ENCODE peak calls at places on chromosomes 11 and 22, in five cellular contexts. S is GM23248; W is lower lobe of right lung; D is CD8-positive, alpha-beta T cell; B is breast epithelium. G is an unnamed sample.
A peak's percentile ranks its signal among the peaks of the same experiment; 100 is the strongest.

GRCh38 chr22:39953101-39953500 is 7.1 kb upstream of the TMA7B start:
- DNase-seq in S (no peak), W (no peak), D (no peak), B (no peak), G (no peak)

GRCh38 chr22:26139320-26139719 is 29.9 kb upstream of the SEZ6L start:
- DNase-seq in S (no peak), W (no peak), D (no peak), B (peak; percentile 53), G (no peak)

GRCh38 chr11:45209904-45210699 is 63.7 kb downstream of the PRDM11 start:
- DNase-seq in S (peak; percentile 48), W (peak; percentile 82), D (no peak), B (no peak), G (peak; percentile 7)

GRCh38 chr11:98568011-98568410 is 452.7 kb upstream of the CNTN5 start:
- DNase-seq in S (no peak), W (no peak), D (no peak), B (no peak), G (peak; percentile 3)

GRCh38 chr11:87851234-87851633 is 324.0 kb downstream of the RAB38 start:
- DNase-seq in S (peak; percentile 38), W (no peak), D (no peak), B (no peak), G (peak; percentile 72)

GRCh38 chr22:50695421-50696250 is 23.0 kb downstream of the SHANK3 start:
- DNase-seq in S (no peak), W (peak; percentile 30), D (no peak), B (peak; percentile 73), G (no peak)

GRCh38 chr11:45333506-45333971 is 47.4 kb upstream of the SYT13 start:
- DNase-seq in S (peak; percentile 38), W (no peak), D (no peak), B (no peak), G (peak; percentile 22)

GRCh38 chr22:35638408-35638807 is 9.8 kb upstream of the APOL6 start:
- DNase-seq in S (peak; percentile 92), W (peak; percentile 58), D (no peak), B (peak; percentile 71), G (peak; percentile 92)

GRCh38 chr22:39318507-39319283 is 728 bp downstream of the RPL3 start:
- DNase-seq in S (peak; percentile 47), W (no peak), D (no peak), B (no peak), G (peak; percentile 70)

GRCh38 chr22:44540756-44541670 is 43.0 kb upstream of the RTL6 start:
- DNase-seq in S (no peak), W (no peak), D (no peak), B (peak; percentile 41), G (peak; percentile 17)

GRCh38 chr11:94120946-94121345 is 7.7 kb upstream of the PANX1 start:
- DNase-seq in S (no peak), W (no peak), D (no peak), B (no peak), G (no peak)

GRCh38 chr11:64868904-64869570 is 9.4 kb downstream of the EHD1 start:
- DNase-seq in S (peak; percentile 92), W (no peak), D (peak; percentile 51), B (no peak), G (peak; percentile 60)

DNA sequence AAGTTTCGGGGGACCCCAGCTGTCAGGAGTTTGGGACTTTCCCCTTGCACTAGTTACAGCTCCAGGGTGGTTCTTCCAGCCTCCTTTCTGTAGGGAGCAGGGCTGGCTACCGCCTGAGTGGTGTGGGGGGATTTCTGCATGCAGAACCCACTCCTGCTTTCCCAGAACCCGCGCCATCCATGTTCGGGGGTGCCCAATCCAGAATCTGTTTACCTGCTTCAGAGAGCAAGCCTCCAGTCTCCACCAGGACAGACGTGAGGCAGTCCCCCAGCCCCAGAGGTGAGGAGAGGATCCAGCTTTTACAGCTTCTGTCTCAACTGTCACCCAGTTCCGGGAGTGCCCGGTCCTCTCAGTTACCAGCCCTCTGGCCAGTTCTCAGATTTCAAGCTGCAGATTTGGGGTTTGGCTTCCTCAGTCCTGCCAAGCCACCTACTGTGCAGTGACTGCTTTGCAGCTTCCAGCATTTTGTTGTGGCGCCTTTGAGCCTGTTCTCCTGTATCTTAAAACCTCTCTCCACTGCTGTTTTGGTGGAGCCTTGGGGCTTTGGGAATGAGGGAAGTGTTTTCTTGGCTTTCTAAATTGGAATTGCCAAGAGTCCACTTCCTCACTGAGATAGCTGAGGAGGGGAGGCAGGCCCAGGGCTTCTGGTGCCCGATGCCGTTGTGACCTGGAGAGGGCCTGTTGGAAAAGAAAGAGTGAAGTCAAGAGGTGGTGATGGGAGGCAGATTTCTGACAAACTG is 513.2 kb downstream of the TBC1D22A start:
- DNase-seq in S (no peak), W (no peak), D (no peak), B (no peak), G (peak; percentile 27)
- H3K9me3 ChIP-seq in S (no peaks in the 10 kb centered on the region), W (no peaks in the 10 kb centered on the region), D (no peaks in the 10 kb centered on the region), B (peaks cover 8% of the 10 kb centered on the region), G (peaks cover 4% of the 10 kb centered on the region)

DNA sequence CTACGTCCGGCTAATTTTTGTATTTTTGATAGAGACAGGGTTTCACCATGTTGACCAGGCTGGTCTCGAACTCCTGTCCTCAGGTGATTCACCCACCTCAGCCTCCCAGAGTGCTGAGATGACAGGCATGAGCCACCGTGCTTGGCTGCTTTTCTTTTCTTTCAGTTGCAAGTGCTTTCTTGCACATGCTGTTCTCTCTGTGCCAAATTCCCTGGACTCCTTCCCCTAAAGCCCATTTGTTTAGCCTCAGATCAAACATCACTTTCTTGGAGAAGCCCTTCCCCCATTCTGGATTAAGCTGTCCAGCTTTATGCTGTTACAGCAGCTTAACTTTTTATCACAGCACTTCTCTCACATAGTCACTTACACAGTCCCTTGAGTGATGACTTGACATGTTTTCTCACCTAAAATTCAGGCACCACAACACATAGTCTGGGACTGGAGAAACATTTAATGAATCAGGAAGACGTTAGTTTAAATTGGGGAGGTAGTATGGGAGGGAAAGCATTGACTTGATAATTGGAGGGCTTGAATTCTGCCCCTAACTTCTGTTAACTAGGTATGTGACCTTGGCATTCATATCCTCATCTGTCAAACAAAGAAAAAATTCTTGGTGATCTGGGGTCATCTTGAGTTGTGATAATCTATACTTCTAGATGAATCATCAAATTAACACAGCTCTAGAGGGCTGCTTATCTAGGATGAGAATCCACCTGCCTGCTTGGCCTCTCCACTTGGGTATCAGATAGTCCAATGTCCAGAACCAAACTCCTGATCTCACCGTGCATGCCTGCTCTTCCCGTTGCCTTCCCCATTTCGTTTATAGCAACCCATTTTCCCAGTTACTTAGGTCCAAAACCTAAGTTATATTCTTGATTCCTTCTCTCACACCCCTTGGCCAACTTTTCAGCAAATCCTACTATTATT is 18.4 kb downstream of the ACO2 start:
- DNase-seq in S (no peak), W (no peak), D (no peak), B (no peak), G (no peak)
- H3K4me3 ChIP-seq in S (no peak overlapping the region), W (no peak overlapping the region), D (no peak overlapping the region), B (no peak overlapping the region), G (no peak overlapping the region)

DNA sequence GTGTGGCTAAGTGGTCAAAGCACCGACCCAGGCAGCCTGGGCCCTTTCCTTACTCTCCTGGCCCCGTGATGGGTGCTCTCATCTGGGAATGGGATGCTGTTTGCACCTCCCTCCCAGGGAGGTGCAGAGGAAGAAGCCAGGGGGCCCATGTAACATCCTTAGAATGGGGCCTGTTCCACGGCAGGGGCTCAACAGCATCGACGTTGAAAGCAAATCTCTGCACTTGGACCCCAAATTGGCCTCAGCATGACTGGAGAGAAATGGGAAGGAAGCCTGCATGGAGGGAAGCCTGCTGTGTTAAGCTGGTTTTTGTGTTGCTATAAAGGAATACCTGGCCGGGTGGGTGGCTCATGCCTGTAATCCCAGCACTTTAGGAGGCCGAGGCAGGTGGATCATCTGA is 1288.4 kb downstream of the TBC1D22A start:
- DNase-seq in S (no peak), W (no peak), D (no peak), B (no peak), G (no peak)
- H3K9me3 ChIP-seq in S (no peaks in the 10 kb centered on the region), W (no peaks in the 10 kb centered on the region), D (no peaks in the 10 kb centered on the region), B (no peaks in the 10 kb centered on the region), G (no peaks in the 10 kb centered on the region)

GRCh38 chr11:35083181-35084061 is 55.5 kb upstream of the CD44 start:
- DNase-seq in S (peak; percentile 99), W (peak; percentile 81), D (peak; percentile 72), B (no peak), G (peak; percentile 95)
- H3K4me3 ChIP-seq in S (peak overlapping the region; percentile 65), W (no peak overlapping the region), D (peak overlapping the region; percentile 40), B (no peak overlapping the region), G (peak overlapping the region; percentile 35)